ENCODE peak calls at places on chromosome 7, in nine cellular contexts. G is uterus, N is pancreas, R is ovary, I is A673, C is psoas muscle, T is BJ, M is mammary epithelial cell, D is astrocyte of the spinal cord. Y is an unnamed sample.

GRCh38 chr7:139523988-139524815 is 717 bp downstream of the CLEC2L start:
- DNase-seq in N (no peak), C (no peak), M (no peak), D (no peak), T (no peak), G (no peak), I (no peak), R (no peak), Y (no peak)

GRCh38 chr7:32154797-32155196 is 84.6 kb upstream of the PDE1C start:
- DNase-seq in G (no peak), M (no peak), N (no peak), D (peak), C (peak), T (no peak), I (no peak), R (no peak), Y (no peak)

GRCh38 chr7:41786943-41787342 is 84.1 kb upstream of the INHBA start:
- DNase-seq in G (no peak), T (no peak), R (no peak), I (no peak), D (no peak), C (no peak), M (no peak), N (no peak), Y (no peak)

GRCh38 chr7:126483972-126484371 is 768.8 kb downstream of the GRM8 start:
- DNase-seq in G (no peak), C (no peak), M (no peak), T (no peak), N (no peak), D (no peak), R (no peak), I (peak), Y (no peak)

GRCh38 chr7:47304727-47305719 is 276.9 kb downstream of the TNS3 start:
- DNase-seq in R (no peak), I (no peak), M (no peak), G (no peak), C (peak), N (no peak), D (no peak), T (no peak), Y (no peak)

GRCh38 chr7:4531236-4531635 is 150.9 kb upstream of the FOXK1 start:
- DNase-seq in C (no peak), T (no peak), N (no peak), M (no peak), G (no peak), D (no peak), I (no peak), R (no peak), Y (no peak)

GRCh38 chr7:127066974-127067373 is 185.8 kb downstream of the GRM8 start:
- DNase-seq in T (no peak), R (no peak), I (peak), G (no peak), N (no peak), C (no peak), M (no peak), D (no peak), Y (no peak)

GRCh38 chr7:8418627-8419245 is 14.7 kb upstream of the NXPH1 start:
- DNase-seq in M (peak), T (peak), D (peak), C (no peak), I (peak), R (no peak), G (no peak), N (peak), Y (peak)

GRCh38 chr7:3995187-3995586 is 686.9 kb upstream of the FOXK1 start:
- DNase-seq in G (no peak), R (no peak), M (no peak), N (no peak), D (no peak), C (no peak), I (peak), T (no peak), Y (no peak)

GRCh38 chr7:124996778-124997177 is 67.2 kb upstream of the POT1 start:
- DNase-seq in G (no peak), T (no peak), D (no peak), C (no peak), I (peak), R (no peak), M (no peak), N (no peak), Y (no peak)

GRCh38 chr7:31953432-31953831 is 116.8 kb downstream of the PDE1C start:
- DNase-seq in M (no peak), N (no peak), T (no peak), G (no peak), C (no peak), R (no peak), I (no peak), D (no peak), Y (no peak)

GRCh38 chr7:17677408-17677807 is 262.9 kb downstream of the SNX13 start:
- DNase-seq in M (peak), D (peak), R (no peak), T (no peak), C (no peak), I (no peak), N (no peak), G (no peak), Y (no peak)

GRCh38 chr7:124031406-124031805 is 1.5 kb downstream of the TMEM229A start:
- DNase-seq in D (no peak), M (no peak), C (no peak), R (no peak), I (no peak), T (no peak), G (no peak), N (no peak), Y (no peak)

GRCh38 chr7:70695804-70696104 is 436.2 kb upstream of the GALNT17 start:
- DNase-seq in T (no peak), I (peak), R (no peak), G (no peak), M (peak), N (no peak), C (no peak), D (peak), Y (no peak)

GRCh38 chr7:101126651-101127459 is at the start of gene SERPINE1:
- DNase-seq in N (peak), T (peak), D (peak), G (peak), I (peak), R (peak), C (peak), M (peak), Y (peak)

GRCh38 chr7:15750741-15751140 is 64.3 kb upstream of the MEOX2 start:
- DNase-seq in C (no peak), I (no peak), D (peak), T (no peak), G (no peak), M (no peak), N (no peak), R (no peak), Y (no peak)

GRCh38 chr7:14835399-14835798 is 67.2 kb downstream of the DGKB start:
- DNase-seq in R (no peak), C (no peak), N (no peak), G (no peak), I (peak), D (no peak), T (no peak), M (no peak), Y (no peak)

GRCh38 chr7:24283559-24283899 is 461 bp upstream of the NPY start:
- DNase-seq in D (peak), N (no peak), G (no peak), C (no peak), M (no peak), T (no peak), R (no peak), I (no peak), Y (no peak)
- H3K4me3 ChIP-seq in D (no peak), N (peak), G (no peak), C (peak), M (no peak), T (no peak), R (no peak), I (peak), Y (no peak)

DNA sequence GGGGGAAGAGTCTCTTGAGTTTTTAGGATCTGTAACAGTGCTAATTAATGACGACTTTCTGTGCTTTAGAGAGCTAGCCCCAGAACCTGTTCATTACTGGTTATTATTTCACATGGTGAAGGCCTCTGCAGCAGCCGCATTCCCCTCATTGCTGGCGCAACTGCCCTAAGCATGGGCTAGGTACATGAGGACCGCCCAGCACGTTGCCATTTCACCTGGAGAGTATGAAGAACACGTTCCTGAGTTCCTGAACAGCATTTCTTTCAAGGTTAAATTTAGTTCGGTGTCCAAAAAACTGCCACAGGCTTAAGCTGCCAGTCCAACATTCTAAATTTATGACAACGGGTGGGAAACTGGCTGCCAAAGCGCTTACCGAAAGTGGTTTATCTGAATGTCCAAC is 177.0 kb downstream of the DNAH11 start:
- DNase-seq in I (no peak), C (no peak), G (no peak), T (no peak), N (no peak), R (no peak), M (no peak), D (no peak), Y (no peak)
- TF ChIP-seq CTCF in I (no peak), C (no peak), G (no peak), T (no peak), N (no peak), R (no peak), M (no peak), D (no peak), Y (no peak)

DNA sequence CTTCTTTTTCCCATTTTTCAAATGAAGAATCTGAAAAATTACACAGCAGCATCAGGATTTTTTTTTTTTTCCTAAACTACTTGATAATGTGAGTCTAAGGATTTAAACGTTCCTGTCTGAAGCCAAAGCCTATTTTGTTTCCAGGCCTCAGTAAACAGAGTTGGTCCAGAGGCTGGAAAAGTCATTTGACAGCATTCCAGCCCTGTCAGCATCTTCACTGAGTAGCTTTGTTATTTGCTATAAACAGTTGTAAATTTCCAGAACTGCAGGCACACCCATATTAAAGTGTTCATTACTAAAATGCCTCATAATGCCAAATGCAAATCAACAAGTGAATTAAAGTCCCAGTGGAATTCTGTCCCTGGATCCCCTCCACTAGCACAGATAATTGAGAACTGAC is 35.5 kb upstream of the KMT2E start:
- DNase-seq in T (no peak), R (no peak), D (no peak), C (no peak), M (no peak), N (no peak), G (peak), I (no peak), Y (no peak)
- H3K4me3 ChIP-seq in T (no peak), R (no peak), D (no peak), C (no peak), M (no peak), N (no peak), G (no peak), I (peak), Y (no peak)

DNA sequence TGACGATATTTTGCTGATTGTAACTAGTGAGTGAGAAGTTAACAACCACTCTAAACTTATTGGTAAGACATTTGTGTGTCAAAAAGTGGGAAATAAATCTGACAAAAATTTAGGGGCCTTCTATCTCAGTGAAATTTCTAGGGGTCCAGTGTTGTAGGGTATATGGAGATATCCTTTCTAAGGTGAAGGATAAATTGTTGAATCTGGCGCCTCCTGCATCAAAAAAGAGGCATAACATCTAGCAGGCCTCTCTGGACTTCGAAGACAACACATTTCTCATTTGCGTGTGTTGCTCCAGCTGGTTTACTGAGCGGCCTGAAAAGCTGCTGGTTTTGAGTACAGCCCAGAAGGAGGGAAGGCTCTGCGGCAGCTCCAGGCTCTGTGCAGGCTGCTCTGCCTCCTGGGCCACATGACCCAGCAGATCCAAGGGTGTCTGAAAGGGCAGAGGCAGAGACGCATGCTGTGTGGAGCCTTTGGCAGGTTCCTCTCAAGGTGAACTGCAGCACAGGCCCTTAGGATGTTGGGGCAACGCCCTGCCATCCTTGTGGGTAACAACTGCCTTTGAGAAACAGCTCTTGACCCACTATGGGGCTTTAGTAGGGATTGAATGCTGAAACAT is 72.4 kb downstream of the LMBR1 start:
- DNase-seq in T (no peak), D (no peak), I (peak), R (no peak), N (no peak), C (no peak), G (no peak), M (no peak), Y (no peak)
- TF ChIP-seq CTCF in T (no peak), D (peak), I (peak), R (no peak), N (no peak), C (no peak), G (no peak), M (no peak), Y (peak)

Y was measured in HFF-Myc.